ENCODE peak calls at places on chromosomes 1 and 21, in seven cellular contexts. One of them, this sample, is unnamed. For H3K36me3 and H4K20me1, the result is how much of the 10 kb centered on the place peaks cover.

GRCh38 chr21:45383111-45383614 is 21.8 kb upstream of the COL18A1 start:
- DNase-seq in OCI-LY7: no peak
- DNase-seq in fibroblast of lung: no peak
- DNase-seq in PC-9: no peak
- DNase-seq in HCT116: no peak
- DNase-seq in PC-3: no peak
- DNase-seq in Karpas-422: no peak
- DNase-seq in this sample: no peak

GRCh38 chr1:84888753-84889152 is 4.3 kb downstream of the LPAR3 start:
- DNase-seq in OCI-LY7: no peak
- DNase-seq in fibroblast of lung: no peak
- DNase-seq in PC-9: no peak
- DNase-seq in HCT116: no peak
- DNase-seq in PC-3: peak
- DNase-seq in Karpas-422: no peak
- DNase-seq in this sample: peak

GRCh38 chr1:218459878-218460277 is 114.7 kb downstream of the TGFB2 start:
- DNase-seq in OCI-LY7: no peak
- DNase-seq in fibroblast of lung: peak
- DNase-seq in PC-9: peak
- DNase-seq in HCT116: peak
- DNase-seq in PC-3: peak
- DNase-seq in Karpas-422: no peak
- DNase-seq in this sample: peak

GRCh38 chr1:188154196-188154595 is 1325.4 kb downstream of the PLA2G4A start:
- DNase-seq in OCI-LY7: no peak
- DNase-seq in fibroblast of lung: no peak
- DNase-seq in PC-9: no peak
- DNase-seq in HCT116: no peak
- DNase-seq in PC-3: no peak
- DNase-seq in Karpas-422: no peak
- DNase-seq in this sample: no peak

GRCh38 chr1:193058529-193059281 is 455 bp downstream of the UCHL5 start:
- DNase-seq in OCI-LY7: peak
- DNase-seq in fibroblast of lung: peak
- DNase-seq in PC-9: peak
- DNase-seq in HCT116: no peak
- DNase-seq in PC-3: peak
- DNase-seq in Karpas-422: peak
- DNase-seq in this sample: no peak

GRCh38 chr1:37807220-37807554 is 403 bp upstream of the C1orf122 start:
- DNase-seq in OCI-LY7: no peak
- DNase-seq in fibroblast of lung: no peak
- DNase-seq in PC-9: no peak
- DNase-seq in HCT116: no peak
- DNase-seq in PC-3: no peak
- DNase-seq in Karpas-422: peak
- DNase-seq in this sample: no peak

GRCh38 chr1:175801979-175802378 is 58.6 kb upstream of the TNR start:
- DNase-seq in OCI-LY7: no peak
- DNase-seq in fibroblast of lung: no peak
- DNase-seq in PC-9: no peak
- DNase-seq in HCT116: no peak
- DNase-seq in PC-3: no peak
- DNase-seq in Karpas-422: no peak
- DNase-seq in this sample: no peak

GRCh38 chr21:32114434-32115063 is 164.3 kb downstream of the MIS18A start:
- DNase-seq in OCI-LY7: no peak
- DNase-seq in fibroblast of lung: no peak
- DNase-seq in PC-9: no peak
- DNase-seq in HCT116: no peak
- DNase-seq in PC-3: no peak
- DNase-seq in Karpas-422: no peak
- DNase-seq in this sample: no peak

GRCh38 chr1:241647658-241648057 is 4.4 kb upstream of the WDR64 start:
- DNase-seq in OCI-LY7: no peak
- DNase-seq in fibroblast of lung: peak
- DNase-seq in PC-9: no peak
- DNase-seq in HCT116: no peak
- DNase-seq in PC-3: peak
- DNase-seq in Karpas-422: no peak
- DNase-seq in this sample: no peak

GRCh38 chr1:19676438-19676922 is 11.8 kb downstream of the HTR6 start:
- DNase-seq in OCI-LY7: no peak
- DNase-seq in fibroblast of lung: peak
- DNase-seq in PC-9: peak
- DNase-seq in HCT116: no peak
- DNase-seq in PC-3: peak
- DNase-seq in Karpas-422: peak
- DNase-seq in this sample: no peak

GRCh38 chr1:121558514-121558913 is 373.7 kb downstream of the SRGAP2C start:
- DNase-seq in OCI-LY7: no peak
- DNase-seq in fibroblast of lung: peak
- DNase-seq in PC-9: peak
- DNase-seq in HCT116: no peak
- DNase-seq in PC-3: peak
- DNase-seq in Karpas-422: peak
- DNase-seq in this sample: peak

GRCh38 chr1:205570173-205570501 is 61.7 kb downstream of the ELK4 start:
- DNase-seq in OCI-LY7: no peak
- DNase-seq in fibroblast of lung: no peak
- DNase-seq in PC-9: no peak
- DNase-seq in HCT116: no peak
- DNase-seq in PC-3: no peak
- DNase-seq in Karpas-422: no peak
- DNase-seq in this sample: no peak

GRCh38 chr1:22529901-22530621 is 33.2 kb upstream of the EPHA8 start:
- DNase-seq in OCI-LY7: no peak
- DNase-seq in fibroblast of lung: peak
- DNase-seq in PC-9: no peak
- DNase-seq in HCT116: no peak
- DNase-seq in PC-3: no peak
- DNase-seq in Karpas-422: no peak
- DNase-seq in this sample: no peak

GRCh38 chr1:165632491-165632890 is 1.5 kb downstream of the MGST3 start:
- DNase-seq in OCI-LY7: no peak
- DNase-seq in fibroblast of lung: no peak
- DNase-seq in PC-9: no peak
- DNase-seq in HCT116: no peak
- DNase-seq in PC-3: no peak
- DNase-seq in Karpas-422: no peak
- DNase-seq in this sample: no peak

GRCh38 chr21:45331521-45332257 is 44.0 kb upstream of the POFUT2 start:
- DNase-seq in OCI-LY7: no peak
- DNase-seq in fibroblast of lung: no peak
- DNase-seq in PC-9: no peak
- DNase-seq in HCT116: no peak
- DNase-seq in PC-3: no peak
- DNase-seq in Karpas-422: no peak
- DNase-seq in this sample: no peak

GRCh38 chr1:211370669-211371068 is 44.0 kb downstream of the TRAF5 start:
- DNase-seq in OCI-LY7: no peak
- DNase-seq in fibroblast of lung: no peak
- DNase-seq in PC-9: no peak
- DNase-seq in HCT116: no peak
- DNase-seq in PC-3: no peak
- DNase-seq in Karpas-422: no peak
- DNase-seq in this sample: no peak

DNA sequence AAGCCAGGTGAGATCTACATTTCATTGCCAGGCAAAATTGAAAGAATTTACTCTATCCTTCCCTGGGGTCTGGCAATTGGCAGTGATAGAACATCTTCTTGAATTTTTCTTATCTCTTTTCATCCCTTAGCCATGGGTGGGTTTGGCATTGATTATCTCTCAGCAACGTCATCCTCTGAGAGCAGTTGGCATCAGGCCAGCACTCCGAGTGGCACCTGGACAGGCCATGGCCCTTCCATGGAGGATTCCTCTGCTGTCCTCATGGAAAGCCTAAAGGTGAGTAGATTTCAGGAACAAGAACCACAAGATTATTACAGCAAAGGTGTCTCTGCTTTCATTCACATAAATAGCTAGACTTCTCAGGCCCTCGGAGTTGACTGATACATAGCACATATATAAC is 39.3 kb downstream of the NCF2 start:
- DNase-seq in OCI-LY7: no peak
- DNase-seq in fibroblast of lung: no peak
- DNase-seq in PC-9: no peak
- DNase-seq in HCT116: no peak
- DNase-seq in PC-3: no peak
- DNase-seq in Karpas-422: no peak
- DNase-seq in this sample: no peak
- H3K36me3 ChIP-seq in OCI-LY7: half or more
- H3K36me3 ChIP-seq in fibroblast of lung: under half
- H3K36me3 ChIP-seq in PC-9: half or more
- H3K36me3 ChIP-seq in HCT116: under half
- H3K36me3 ChIP-seq in PC-3: under half
- H3K36me3 ChIP-seq in Karpas-422: half or more
- H3K36me3 ChIP-seq in this sample: under half

GRCh38 chr1:1538334-1538733 is 2.1 kb downstream of the TMEM240 start:
- DNase-seq in OCI-LY7: no peak
- DNase-seq in fibroblast of lung: no peak
- DNase-seq in PC-9: no peak
- DNase-seq in HCT116: no peak
- DNase-seq in PC-3: no peak
- DNase-seq in Karpas-422: no peak
- DNase-seq in this sample: no peak

GRCh38 chr1:1535989-1536937 is 4.2 kb downstream of the TMEM240 start:
- DNase-seq in OCI-LY7: no peak
- DNase-seq in fibroblast of lung: no peak
- DNase-seq in PC-9: no peak
- DNase-seq in HCT116: no peak
- DNase-seq in PC-3: no peak
- DNase-seq in Karpas-422: no peak
- DNase-seq in this sample: no peak

GRCh38 chr1:1538989-1539309 is 1.5 kb downstream of the TMEM240 start:
- DNase-seq in OCI-LY7: no peak
- DNase-seq in fibroblast of lung: no peak
- DNase-seq in PC-9: no peak
- DNase-seq in HCT116: no peak
- DNase-seq in PC-3: no peak
- DNase-seq in Karpas-422: no peak
- DNase-seq in this sample: no peak

GRCh38 chr1:1536938-1537546 is 3.4 kb downstream of the TMEM240 start:
- DNase-seq in OCI-LY7: no peak
- DNase-seq in fibroblast of lung: no peak
- DNase-seq in PC-9: no peak
- DNase-seq in HCT116: no peak
- DNase-seq in PC-3: no peak
- DNase-seq in Karpas-422: no peak
- DNase-seq in this sample: no peak

GRCh38 chr1:1537626-1538250 is 2.7 kb downstream of the TMEM240 start:
- DNase-seq in OCI-LY7: no peak
- DNase-seq in fibroblast of lung: no peak
- DNase-seq in PC-9: no peak
- DNase-seq in HCT116: no peak
- DNase-seq in PC-3: no peak
- DNase-seq in Karpas-422: no peak
- DNase-seq in this sample: no peak
- H4K20me1 ChIP-seq in OCI-LY7: under half
- H4K20me1 ChIP-seq in fibroblast of lung: under half
- H4K20me1 ChIP-seq in PC-9: under half
- H4K20me1 ChIP-seq in HCT116: under half
- H4K20me1 ChIP-seq in PC-3: under half
- H4K20me1 ChIP-seq in Karpas-422: under half
- H4K20me1 ChIP-seq in this sample: under half

DNA sequence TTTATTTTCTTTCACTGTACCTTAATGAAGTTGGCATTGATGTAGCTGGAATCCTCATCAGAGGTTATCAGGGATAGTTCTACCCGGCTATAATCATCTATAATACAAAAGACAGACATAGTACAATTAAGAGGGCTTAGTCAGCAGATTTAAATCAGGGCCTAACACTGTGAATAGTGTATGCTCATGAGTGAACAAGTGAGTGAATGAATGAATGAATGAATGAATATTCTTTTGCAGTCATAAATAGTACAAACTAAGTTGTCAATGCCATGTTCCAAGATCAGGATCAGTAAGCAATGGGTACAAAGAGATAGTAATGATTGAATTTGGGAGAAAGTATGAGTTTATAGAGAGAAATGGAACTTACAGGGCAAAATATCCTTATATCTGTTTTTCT is 12.5 kb downstream of the PTPN22 start:
- DNase-seq in OCI-LY7: no peak
- DNase-seq in fibroblast of lung: no peak
- DNase-seq in PC-9: no peak
- DNase-seq in HCT116: no peak
- DNase-seq in PC-3: no peak
- DNase-seq in Karpas-422: no peak
- DNase-seq in this sample: no peak
- H3K36me3 ChIP-seq in OCI-LY7: half or more
- H3K36me3 ChIP-seq in fibroblast of lung: under half
- H3K36me3 ChIP-seq in PC-9: under half
- H3K36me3 ChIP-seq in HCT116: under half
- H3K36me3 ChIP-seq in PC-3: under half
- H3K36me3 ChIP-seq in Karpas-422: under half
- H3K36me3 ChIP-seq in this sample: under half

DNA sequence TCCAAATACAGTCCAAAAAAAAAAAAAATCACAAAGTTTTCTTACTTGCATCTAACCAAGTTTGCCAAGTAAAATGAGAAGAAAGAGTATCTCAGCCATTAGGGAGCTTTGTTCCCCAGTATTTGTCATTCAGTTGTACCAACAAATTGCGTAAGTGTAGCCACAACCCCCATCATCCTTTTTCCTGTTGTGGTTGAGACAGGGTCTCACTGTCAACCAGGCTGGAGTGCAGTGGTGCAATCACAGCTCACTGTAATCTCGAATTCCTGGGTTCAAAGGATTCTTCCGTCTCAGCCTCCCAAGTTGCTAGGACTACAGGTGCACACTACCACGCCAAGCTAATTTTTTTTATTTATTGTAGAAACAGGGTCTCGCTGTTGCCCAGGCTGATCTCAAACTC is 9.5 kb downstream of the STX6 start:
- DNase-seq in OCI-LY7: no peak
- DNase-seq in fibroblast of lung: no peak
- DNase-seq in PC-9: no peak
- DNase-seq in HCT116: no peak
- DNase-seq in PC-3: no peak
- DNase-seq in Karpas-422: no peak
- DNase-seq in this sample: no peak
- H4K20me1 ChIP-seq in OCI-LY7: under half
- H4K20me1 ChIP-seq in fibroblast of lung: under half
- H4K20me1 ChIP-seq in PC-9: under half
- H4K20me1 ChIP-seq in HCT116: under half
- H4K20me1 ChIP-seq in PC-3: under half
- H4K20me1 ChIP-seq in Karpas-422: under half
- H4K20me1 ChIP-seq in this sample: under half

This sample was measured in keratinocyte.